ENCODE peak calls at places on chromosomes 2 and 18, in ten cellular contexts. L is stimulated activated CD4-positive, alpha-beta T cell treated with anti-CD3 and anti-CD28 coated beads, TNF-alpha, amount 100 ng/mL, for 1 hour; X is GM04504; Q is NCI-H510A treated with DMSO at 0.1 percent for 48 hours; M is germinal center; H is NCI-H1436; C is KG1; I is anterior cingulate cortex; G is left lung; N is AG20443. E is an unnamed sample.

GRCh38 chr2:232871835-232872736 is 2.0 kb downstream of the SNORC start:
- DNase-seq in Q (no peak), I (peak), N (no peak), M (no peak), X (no peak), H (no peak), G (no peak), C (no peak), L (no peak), E (no peak)

GRCh38 chr18:36496022-36496421 is 198.5 kb downstream of the FHOD3 start:
- DNase-seq in H (no peak), M (no peak), I (no peak), X (no peak), G (no peak), C (no peak), L (no peak), N (peak), Q (peak), E (no peak)

GRCh38 chr18:54100920-54101319 is 123.5 kb downstream of the MBD2 start:
- DNase-seq in N (peak), G (no peak), X (peak), C (no peak), M (no peak), I (no peak), H (no peak), Q (no peak), L (no peak), E (no peak)

GRCh38 chr2:18304849-18305248 is 255.6 kb downstream of the RDH14 start:
- DNase-seq in C (no peak), I (no peak), N (no peak), H (no peak), X (no peak), L (no peak), G (no peak), Q (no peak), M (no peak), E (no peak)

GRCh38 chr18:24651472-24651871 is 191.0 kb downstream of the HRH4 start:
- DNase-seq in C (no peak), M (no peak), L (no peak), I (no peak), N (no peak), H (no peak), G (no peak), X (no peak), Q (no peak), E (no peak)

GRCh38 chr18:58669731-58670379 is 1.4 kb upstream of the MALT1 start:
- DNase-seq in I (no peak), C (no peak), H (peak), Q (peak), G (no peak), N (no peak), L (no peak), M (peak), X (no peak), E (peak)

GRCh38 chr18:9849407-9849961 is 36.3 kb upstream of the TXNDC2 start:
- DNase-seq in L (no peak), C (no peak), X (no peak), G (peak), I (no peak), N (no peak), H (no peak), M (no peak), Q (no peak), E (peak)

GRCh38 chr18:78102135-78102534 is 852.5 kb downstream of the GALR1 start:
- DNase-seq in X (no peak), H (no peak), Q (no peak), M (no peak), C (no peak), N (no peak), G (no peak), L (no peak), I (no peak), E (no peak)

GRCh38 chr2:219247678-219248642 is 2.7 kb downstream of the STK16 start:
- DNase-seq in N (no peak), X (no peak), I (no peak), G (no peak), H (no peak), C (no peak), Q (no peak), L (no peak), M (peak), E (peak)

GRCh38 chr18:13578400-13578799 is 148.0 kb downstream of the FAM210A start:
- DNase-seq in I (no peak), N (no peak), M (no peak), Q (no peak), L (no peak), H (no peak), G (no peak), X (no peak), C (no peak), E (no peak)

GRCh38 chr18:54684786-54685185 is 93.7 kb downstream of the DYNAP start:
- DNase-seq in N (peak), X (no peak), G (peak), H (no peak), Q (no peak), M (no peak), I (no peak), C (no peak), L (no peak), E (no peak)

GRCh38 chr2:1843646-1844045 is 99.3 kb upstream of the PXDN start:
- DNase-seq in Q (no peak), G (no peak), L (no peak), N (no peak), M (no peak), H (no peak), X (no peak), C (no peak), I (no peak), E (no peak)

GRCh38 chr2:158999458-158999857 is 31.0 kb downstream of the TANC1 start:
- DNase-seq in M (no peak), I (no peak), G (no peak), N (no peak), C (no peak), X (no peak), Q (no peak), H (no peak), L (no peak), E (no peak)

GRCh38 chr18:13425357-13426095 is 207.0 kb downstream of the LDLRAD4 start:
- DNase-seq in Q (peak), L (no peak), C (no peak), X (no peak), I (no peak), M (no peak), N (no peak), H (no peak), G (no peak), E (no peak)

GRCh38 chr18:21314721-21315120 is 72.7 kb downstream of the GREB1L start:
- DNase-seq in N (no peak), G (no peak), I (no peak), Q (no peak), M (no peak), L (no peak), X (no peak), C (no peak), H (no peak), E (no peak)

GRCh38 chr2:220228310-220229006 is 601.0 kb downstream of the SLC4A3 start:
- DNase-seq in H (no peak), L (no peak), N (peak), I (no peak), M (no peak), X (peak), C (no peak), G (peak), Q (no peak), E (no peak)

GRCh38 chr2:122736279-122736678 is 980.8 kb downstream of the TSN start:
- DNase-seq in X (no peak), I (no peak), N (no peak), L (no peak), C (no peak), Q (peak), G (peak), M (no peak), H (no peak), E (peak)

GRCh38 chr2:74513605-74514367 is 464 bp upstream of the TLX2 start:
- DNase-seq in Q (peak), X (no peak), M (no peak), I (no peak), H (no peak), G (no peak), L (no peak), C (no peak), N (no peak), E (no peak)

GRCh38 chr2:237752761-237753165 is 45.8 kb upstream of the RBM44 start:
- DNase-seq in M (no peak), Q (no peak), C (no peak), X (no peak), H (no peak), G (no peak), N (no peak), I (no peak), L (no peak), E (no peak)

E was measured in HL-60.